ENCODE peak calls at places on chromosomes 1 and 21, in four cellular contexts. O is IMR-90, E is tibial nerve, G is tibial artery. Y is an unnamed sample.

GRCh38 chr1:68346192-68346808 is 103.5 kb downstream of the RPE65 start:
- DNase-seq in G (no peak), O (peak; percentile 46), E (no peak), Y (no peak)

GRCh38 chr1:145736191-145736590 is 16.9 kb downstream of the CD160 start:
- DNase-seq in O (no peak), E (no peak), G (no peak), Y (no peak)

GRCh38 chr1:206538901-206539655 is 31.7 kb downstream of the RASSF5 start:
- DNase-seq in E (no peak), O (no peak), G (no peak), Y (no peak)

GRCh38 chr1:9231648-9232332 is 2.8 kb upstream of the H6PD start:
- DNase-seq in E (no peak), O (peak; percentile 64), G (no peak), Y (no peak)

GRCh38 chr21:18369115-18369514 is 34.5 kb downstream of the TMPRSS15 start:
- DNase-seq in O (no peak), E (no peak), G (no peak), Y (no peak)

GRCh38 chr1:156726549-156727226 is 1.6 kb upstream of the METTL25B start:
- DNase-seq in G (no peak), O (peak; percentile 66), E (peak; percentile 77), Y (peak; percentile 38)

GRCh38 chr1:219383273-219383672 is 209.6 kb downstream of the LYPLAL1 start:
- DNase-seq in E (no peak), G (no peak), O (no peak), Y (no peak)

GRCh38 chr1:36586146-36586545 is 103.4 kb upstream of the CSF3R start:
- DNase-seq in G (no peak), E (no peak), O (no peak), Y (no peak)

GRCh38 chr1:172239894-172240293 is 180.6 kb upstream of the C1orf105 start:
- DNase-seq in E (no peak), O (no peak), G (no peak), Y (no peak)

GRCh38 chr1:206829875-206830274 is 35.5 kb upstream of the IL20 start:
- DNase-seq in O (no peak), E (no peak), G (no peak), Y (no peak)

GRCh38 chr1:207941664-207942063 is 30.7 kb upstream of the CD34 start:
- DNase-seq in E (peak; percentile 80), G (peak; percentile 90), O (peak; percentile 50), Y (no peak)

GRCh38 chr1:45864765-45865164 is 61.4 kb downstream of the MAST2 start:
- DNase-seq in G (no peak), E (no peak), O (peak; percentile 46), Y (no peak)

GRCh38 chr1:168288311-168289052 is 7.8 kb downstream of the TBX19 start:
- DNase-seq in O (peak; percentile 65), G (no peak), E (no peak), Y (no peak)

GRCh38 chr1:93596329-93597089 is 85.1 kb downstream of the BCAR3 start:
- DNase-seq in O (no peak), E (no peak), G (no peak), Y (no peak)

GRCh38 chr1:184222561-184223157 is 164.2 kb upstream of the C1orf21 start:
- DNase-seq in G (peak; percentile 70), O (peak; percentile 55), E (peak; percentile 56), Y (peak; percentile 15)

GRCh38 chr1:156901966-156902922 is 8.7 kb downstream of the PEAR1 start:
- DNase-seq in G (no peak), E (no peak), O (no peak), Y (no peak)

GRCh38 chr1:115604508-115604907 is 37.3 kb upstream of the VANGL1 start:
- DNase-seq in O (no peak), E (no peak), G (no peak), Y (no peak)

GRCh38 chr1:90357980-90358379 is 359.1 kb downstream of the BARHL2 start:
- DNase-seq in E (no peak), O (no peak), G (no peak), Y (no peak)

GRCh38 chr1:103106426-103107321 is 1.6 kb downstream of the COL11A1 start:
- DNase-seq in G (no peak), E (peak; percentile 75), O (peak; percentile 30), Y (no peak)

GRCh38 chr1:25568834-25569598 is 25.6 kb downstream of the LDLRAP1 start:
- DNase-seq in O (peak; percentile 88), G (no peak), E (peak; percentile 32), Y (no peak)

GRCh38 chr1:21164266-21164665 is 12.4 kb downstream of the EIF4G3 start:
- DNase-seq in O (no peak), G (no peak), E (no peak), Y (no peak)

GRCh38 chr1:244237445-244237844 is 186.4 kb downstream of the ZBTB18 start:
- DNase-seq in G (no peak), E (no peak), O (peak; percentile 15), Y (no peak)

GRCh38 chr1:85611856-85612255 is 31.3 kb downstream of the CCN1 start:
- DNase-seq in G (peak; percentile 77), E (peak; percentile 69), O (peak; percentile 100), Y (no peak)

GRCh38 chr1:185341196-185341781 is 24.2 kb upstream of the IVNS1ABP start:
- DNase-seq in G (no peak), E (no peak), O (no peak), Y (no peak)

GRCh38 chr1:229037806-229038405 is 233.0 kb upstream of the RAB4A start:
- DNase-seq in E (no peak), G (no peak), O (peak; percentile 13), Y (no peak)

GRCh38 chr1:93723101-93723500 is 41.5 kb upstream of the BCAR3 start:
- DNase-seq in G (no peak), E (no peak), O (no peak), Y (no peak)

GRCh38 chr1:82896036-82896435 is 1095.3 kb downstream of the ADGRL2 start:
- DNase-seq in E (no peak), G (no peak), O (no peak), Y (no peak)

GRCh38 chr1:82903626-82904025 is 1095.3 kb downstream of the TTLL7 start:
- DNase-seq in G (no peak), E (no peak), O (no peak), Y (no peak)

GRCh38 chr1:82899017-82899416 is 1098.3 kb downstream of the ADGRL2 start:
- DNase-seq in G (no peak), E (no peak), O (no peak), Y (no peak)

GRCh38 chr1:82901118-82901517 is 1097.8 kb downstream of the TTLL7 start:
- DNase-seq in G (no peak), O (no peak), E (no peak), Y (no peak)
- H3K9me3 ChIP-seq in G (no peaks in the 10 kb centered on the region), O (no peaks in the 10 kb centered on the region), E (no peaks in the 10 kb centered on the region), Y (no peaks in the 10 kb centered on the region)

GRCh38 chr1:7278827-7279752 is 492.0 kb upstream of the VAMP3 start:
- DNase-seq in E (no peak), O (peak; percentile 48), G (no peak), Y (no peak)
- TF ChIP-seq CTCF in E (no peak), O (no peak), G (no peak), Y (no peak)

GRCh38 chr1:49052102-49052501 is 275.4 kb upstream of the BEND5 start:
- DNase-seq in G (no peak), O (no peak), E (no peak), Y (no peak)

GRCh38 chr1:49046305-49046704 is 269.6 kb upstream of the BEND5 start:
- DNase-seq in O (no peak), G (no peak), E (no peak), Y (no peak)

GRCh38 chr1:49048188-49048587 is 271.5 kb upstream of the BEND5 start:
- DNase-seq in E (no peak), G (no peak), O (no peak), Y (no peak)

GRCh38 chr1:49050041-49050440 is 273.4 kb upstream of the BEND5 start:
- DNase-seq in O (no peak), E (no peak), G (no peak), Y (no peak)

DNA sequence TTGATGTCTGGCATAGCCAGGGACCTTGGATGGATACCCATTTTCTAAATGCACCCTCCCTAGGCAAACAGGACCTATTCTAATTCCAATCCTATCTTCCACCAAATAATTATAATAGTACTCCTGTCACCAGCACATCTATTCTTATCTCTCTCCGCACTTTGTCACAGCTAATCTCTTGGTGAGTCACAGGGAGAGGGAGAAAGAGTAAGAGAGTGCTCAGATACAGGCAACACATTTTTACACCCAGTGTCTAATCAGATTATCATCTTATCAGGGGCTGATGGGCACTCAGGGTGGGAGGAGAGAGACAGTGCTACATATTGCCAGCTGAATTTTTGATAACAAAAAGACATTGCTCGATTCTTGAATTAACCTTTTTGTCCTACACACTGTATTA is 275.0 kb upstream of the BEND5 start:
- DNase-seq in O (no peak), E (no peak), G (no peak), Y (no peak)
- H3K9me3 ChIP-seq in O (peaks cover 6% of the 10 kb centered on the region), E (no peaks in the 10 kb centered on the region), G (no peaks in the 10 kb centered on the region), Y (no peaks in the 10 kb centered on the region)

GRCh38 chr21:37166733-37167132 is 93.7 kb downstream of the TTC3 start:
- DNase-seq in E (no peak), G (no peak), O (no peak), Y (no peak)
- TF ChIP-seq CTCF in E (no peak), G (peak; percentile 14), O (peak; percentile 11), Y (no peak)